ENCODE peak calls at places on chromosomes 13 and 19, in five cellular contexts. One of them, this sample, is unnamed.

GRCh38 chr19:3693030-3693925 is 7.0 kb downstream of the PIP5K1C start:
- DNase-seq in HCT116: no peak
- DNase-seq in HepG2: no peak
- DNase-seq in K562: no peak
- DNase-seq in H1: no peak
- DNase-seq in this sample: no peak

GRCh38 chr13:26979334-26979733 is 192.3 kb downstream of the USP12 start:
- DNase-seq in HCT116: no peak
- DNase-seq in HepG2: no peak
- DNase-seq in K562: no peak
- DNase-seq in H1: no peak
- DNase-seq in this sample: no peak

GRCh38 chr19:1277061-1277460 is 1.7 kb downstream of the FAM174C start:
- DNase-seq in HCT116: no peak
- DNase-seq in HepG2: no peak
- DNase-seq in K562: no peak
- DNase-seq in H1: no peak
- DNase-seq in this sample: no peak

GRCh38 chr19:469833-470232 is 9.0 kb upstream of the SHC2 start:
- DNase-seq in HCT116: no peak
- DNase-seq in HepG2: no peak
- DNase-seq in K562: no peak
- DNase-seq in H1: no peak
- DNase-seq in this sample: no peak

GRCh38 chr13:111791131-111791530 is 275.8 kb upstream of the SOX1 start:
- DNase-seq in HCT116: no peak
- DNase-seq in HepG2: no peak
- DNase-seq in K562: no peak
- DNase-seq in H1: no peak
- DNase-seq in this sample: no peak

GRCh38 chr13:34942732-34943674 is 933 bp downstream of the NBEA start:
- DNase-seq in HCT116: no peak
- DNase-seq in HepG2: no peak
- DNase-seq in K562: no peak
- DNase-seq in H1: no peak
- DNase-seq in this sample: no peak

GRCh38 chr19:4455742-4456565 is 1.6 kb downstream of the UBXN6 start:
- DNase-seq in HCT116: no peak
- DNase-seq in HepG2: peak; percentile 25
- DNase-seq in K562: peak; percentile 25
- DNase-seq in H1: no peak
- DNase-seq in this sample: no peak

GRCh38 chr13:20349564-20350379 is 117.7 kb upstream of the GJB6 start:
- DNase-seq in HCT116: no peak
- DNase-seq in HepG2: no peak
- DNase-seq in K562: no peak
- DNase-seq in H1: no peak
- DNase-seq in this sample: no peak

GRCh38 chr13:94325660-94326059 is 153.8 kb downstream of the DCT start:
- DNase-seq in HCT116: no peak
- DNase-seq in HepG2: no peak
- DNase-seq in K562: no peak
- DNase-seq in H1: no peak
- DNase-seq in this sample: no peak

GRCh38 chr19:14611051-14611450 is 28.2 kb downstream of the CLEC17A start:
- DNase-seq in HCT116: no peak
- DNase-seq in HepG2: no peak
- DNase-seq in K562: no peak
- DNase-seq in H1: no peak
- DNase-seq in this sample: no peak

GRCh38 chr13:98315902-98316301 is 138.8 kb upstream of the RNF113B start:
- DNase-seq in HCT116: no peak
- DNase-seq in HepG2: no peak
- DNase-seq in K562: no peak
- DNase-seq in H1: no peak
- DNase-seq in this sample: no peak

GRCh38 chr13:99991013-99991805 is 9.6 kb downstream of the ZIC2 start:
- DNase-seq in HCT116: no peak
- DNase-seq in HepG2: no peak
- DNase-seq in K562: no peak
- DNase-seq in H1: no peak
- DNase-seq in this sample: no peak

GRCh38 chr19:23345838-23346237 is 49.4 kb downstream of the ZNF91 start:
- DNase-seq in HCT116: no peak
- DNase-seq in HepG2: no peak
- DNase-seq in K562: peak; percentile 9
- DNase-seq in H1: peak; percentile 27
- DNase-seq in this sample: no peak

GRCh38 chr19:17496337-17496997 is 15.0 kb upstream of the PGLS start:
- DNase-seq in HCT116: peak; percentile 71
- DNase-seq in HepG2: peak; percentile 81
- DNase-seq in K562: peak; percentile 86
- DNase-seq in H1: peak; percentile 84
- DNase-seq in this sample: peak; percentile 63

GRCh38 chr19:3028305-3029069 is 593 bp downstream of the TLE2 start:
- DNase-seq in HCT116: no peak
- DNase-seq in HepG2: no peak
- DNase-seq in K562: peak; percentile 43
- DNase-seq in H1: no peak
- DNase-seq in this sample: no peak

GRCh38 chr13:41271456-41272285 is 8.3 kb upstream of the MTRF1 start:
- DNase-seq in HCT116: no peak
- DNase-seq in HepG2: no peak
- DNase-seq in K562: no peak
- DNase-seq in H1: no peak
- DNase-seq in this sample: peak; percentile 16

GRCh38 chr13:113753171-113753570 is 5.9 kb upstream of the TMEM255B start:
- DNase-seq in HCT116: no peak
- DNase-seq in HepG2: no peak
- DNase-seq in K562: no peak
- DNase-seq in H1: no peak
- DNase-seq in this sample: no peak

GRCh38 chr13:48653074-48654054 is at the start of gene CYSLTR2:
- DNase-seq in HCT116: no peak
- DNase-seq in HepG2: no peak
- DNase-seq in K562: no peak
- DNase-seq in H1: no peak
- DNase-seq in this sample: peak; percentile 35

DNA sequence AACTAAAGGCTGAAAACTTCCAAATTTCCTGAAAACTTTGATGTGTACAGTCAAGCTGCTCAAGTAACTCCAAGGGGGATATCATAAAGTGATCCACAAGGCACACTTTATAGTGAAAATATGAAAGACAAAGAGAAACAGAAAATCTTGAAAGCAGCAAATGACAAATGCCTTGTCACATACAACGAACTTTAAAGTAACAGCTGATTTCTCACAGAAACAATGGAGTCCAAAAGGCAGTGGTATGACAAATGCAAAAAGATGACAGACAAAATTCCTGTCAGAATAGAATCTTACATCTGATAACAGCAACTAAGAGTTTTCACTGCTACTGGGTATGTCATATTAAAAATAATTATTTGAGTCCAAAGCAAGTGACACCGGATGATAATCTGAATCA is 1602.3 kb upstream of the PRR20A start:
- DNase-seq in HCT116: no peak
- DNase-seq in HepG2: no peak
- DNase-seq in K562: no peak
- DNase-seq in H1: no peak
- DNase-seq in this sample: no peak
- TF ChIP-seq SRF in HCT116: no peak
- TF ChIP-seq SRF in HepG2: no peak
- TF ChIP-seq SRF in K562: no peak
- TF ChIP-seq SRF in H1: no peak
- TF ChIP-seq SRF in this sample: no peak

GRCh38 chr19:42078058-42078457 is 2.1 kb downstream of the ZNF574 start:
- DNase-seq in HCT116: no peak
- DNase-seq in HepG2: no peak
- DNase-seq in K562: no peak
- DNase-seq in H1: no peak
- DNase-seq in this sample: no peak

GRCh38 chr19:42075616-42076374 is at the start of gene ZNF574:
- DNase-seq in HCT116: peak; percentile 99
- DNase-seq in HepG2: peak; percentile 98
- DNase-seq in K562: peak; percentile 95
- DNase-seq in H1: peak; percentile 99
- DNase-seq in this sample: peak; percentile 98

GRCh38 chr19:42076375-42076944 is 494 bp downstream of the ZNF574 start:
- DNase-seq in HCT116: no peak
- DNase-seq in HepG2: no peak
- DNase-seq in K562: no peak
- DNase-seq in H1: no peak
- DNase-seq in this sample: no peak

GRCh38 chr19:42075364-42075615 is 676 bp upstream of the ZNF574 start:
- DNase-seq in HCT116: no peak
- DNase-seq in HepG2: no peak
- DNase-seq in K562: no peak
- DNase-seq in H1: no peak
- DNase-seq in this sample: no peak

GRCh38 chr19:42074513-42075363 is 1.2 kb upstream of the ZNF574 start:
- DNase-seq in HCT116: no peak
- DNase-seq in HepG2: no peak
- DNase-seq in K562: peak; percentile 73
- DNase-seq in H1: no peak
- DNase-seq in this sample: no peak
- TF ChIP-seq SRF in HCT116: no peak
- TF ChIP-seq SRF in HepG2: no peak
- TF ChIP-seq SRF in K562: no peak
- TF ChIP-seq SRF in H1: no peak
- TF ChIP-seq SRF in this sample: no peak

GRCh38 chr19:45814166-45814780 is 835 bp downstream of the RSPH6A start:
- DNase-seq in HCT116: no peak
- DNase-seq in HepG2: no peak
- DNase-seq in K562: no peak
- DNase-seq in H1: no peak
- DNase-seq in this sample: no peak
- TF ChIP-seq SRF in HCT116: no peak
- TF ChIP-seq SRF in HepG2: no peak
- TF ChIP-seq SRF in K562: no peak
- TF ChIP-seq SRF in H1: no peak
- TF ChIP-seq SRF in this sample: no peak

DNA sequence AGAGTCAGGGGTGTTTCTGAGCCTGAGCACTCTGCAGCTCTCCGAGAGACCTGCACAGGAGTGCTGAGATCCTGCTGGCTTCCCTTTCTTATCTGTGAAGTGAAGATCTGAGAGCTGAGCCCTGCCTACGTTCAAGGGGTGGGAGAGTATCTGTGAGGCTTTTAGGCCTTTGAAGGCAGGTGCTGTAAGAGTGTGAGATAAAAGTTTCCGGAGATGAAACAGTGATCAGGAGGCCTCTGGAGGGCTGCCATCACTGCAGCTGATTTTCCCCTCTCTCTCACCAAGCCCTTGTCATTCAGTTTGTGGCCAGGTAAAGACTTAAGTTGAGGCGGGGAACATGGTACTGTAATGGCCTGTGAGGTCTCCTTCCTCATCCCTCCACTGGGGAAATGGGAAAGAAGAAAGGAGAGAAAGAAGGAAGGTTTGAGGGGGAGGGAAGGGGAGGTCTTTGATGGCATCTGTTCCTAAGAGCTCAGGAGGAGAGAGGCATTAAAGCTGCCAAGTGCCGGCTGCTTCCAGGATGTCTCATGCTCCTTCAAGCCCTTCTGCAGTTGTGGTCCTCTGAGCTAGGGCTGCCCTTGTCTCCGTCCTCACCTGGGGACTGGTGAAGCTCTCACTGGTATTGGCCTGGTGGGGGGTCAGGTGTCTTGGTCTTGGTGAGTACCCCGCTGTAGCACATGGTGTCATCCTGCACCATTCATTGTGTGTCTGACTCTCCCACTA is 83.3 kb downstream of the AKAP11 start:
- DNase-seq in HCT116: no peak
- DNase-seq in HepG2: no peak
- DNase-seq in K562: no peak
- DNase-seq in H1: no peak
- DNase-seq in this sample: no peak
- TF ChIP-seq SRF in HCT116: no peak
- TF ChIP-seq SRF in HepG2: no peak
- TF ChIP-seq SRF in K562: no peak
- TF ChIP-seq SRF in H1: no peak
- TF ChIP-seq SRF in this sample: no peak

GRCh38 chr19:28640506-28640905 is 572.4 kb downstream of the UQCRFS1 start:
- DNase-seq in HCT116: no peak
- DNase-seq in HepG2: no peak
- DNase-seq in K562: no peak
- DNase-seq in H1: no peak
- DNase-seq in this sample: no peak
- TF ChIP-seq SRF in HCT116: no peak
- TF ChIP-seq SRF in HepG2: no peak
- TF ChIP-seq SRF in K562: no peak
- TF ChIP-seq SRF in H1: no peak
- TF ChIP-seq SRF in this sample: no peak

This sample was measured in GM12878.